ENCODE peak calls at places on chromosomes 16 and 17, in four cellular contexts. U is epithelial cell of esophagus, R is GM13977, Q is mesothelial cell of epicardium. N is an unnamed sample.
A peak's percentile ranks its signal among the peaks of the same experiment; 100 is the strongest.

GRCh38 chr16:72104905-72105304 is 11.3 kb downstream of the DHX38 start:
- DNase-seq in U (no peak), Q (no peak), R (no peak), N (no peak)

GRCh38 chr17:29376667-29377268 is 13.4 kb upstream of the TAOK1 start:
- DNase-seq in Q (no peak), U (peak; percentile 73), R (no peak), N (no peak)

GRCh38 chr17:2181206-2181983 is 122.2 kb downstream of the SMG6 start:
- DNase-seq in Q (no peak), U (no peak), R (no peak), N (no peak)

GRCh38 chr17:8843344-8843743 is 24.1 kb downstream of the PIK3R6 start:
- DNase-seq in U (no peak), Q (no peak), R (no peak), N (no peak)

GRCh38 chr17:80959330-80960036 is 32.2 kb upstream of the CHMP6 start:
- DNase-seq in R (no peak), U (no peak), Q (no peak), N (no peak)

GRCh38 chr17:44673893-44674292 is 15.7 kb downstream of the CCDC43 start:
- DNase-seq in R (no peak), Q (no peak), U (no peak), N (no peak)

GRCh38 chr17:52242268-52242667 is 83.8 kb upstream of the CA10 start:
- DNase-seq in Q (no peak), R (no peak), U (no peak), N (no peak)

GRCh38 chr16:56532714-56533113 is 12.9 kb upstream of the BBS2 start:
- DNase-seq in U (peak; percentile 27), Q (no peak), R (no peak), N (no peak)

GRCh38 chr16:56388209-56388608 is 37.1 kb downstream of the AMFR start:
- DNase-seq in Q (no peak), U (peak; percentile 71), R (no peak), N (no peak)

GRCh38 chr17:73782641-73783381 is 138.6 kb upstream of the SDK2 start:
- DNase-seq in U (no peak), Q (no peak), R (no peak), N (no peak)

GRCh38 chr17:12574525-12574924 is 91.2 kb upstream of the MYOCD start:
- DNase-seq in R (no peak), Q (no peak), U (no peak), N (no peak)

GRCh38 chr16:85916141-85916890 is 17.4 kb downstream of the IRF8 start:
- DNase-seq in R (no peak), U (no peak), Q (no peak), N (no peak)

GRCh38 chr16:69481901-69482341 is 57.5 kb downstream of the CYB5B start:
- DNase-seq in Q (no peak), R (no peak), U (peak; percentile 84), N (no peak)

GRCh38 chr16:88895335-88895734 is 28.9 kb upstream of the PABPN1L start:
- DNase-seq in Q (no peak), U (no peak), R (no peak), N (no peak)

GRCh38 chr16:53356478-53357207 is 77.6 kb upstream of the RBL2 start:
- DNase-seq in U (no peak), Q (no peak), R (no peak), N (no peak)
- TF ChIP-seq CTCF in U (no peak), Q (no peak), R (no peak), N (no peak)

GRCh38 chr16:65698943-65699342 is 577.1 kb upstream of the CDH11 start:
- DNase-seq in R (no peak), Q (no peak), U (no peak), N (no peak)

GRCh38 chr16:65702707-65703402 is 581.0 kb upstream of the CDH11 start:
- DNase-seq in U (no peak), Q (no peak), R (no peak), N (no peak)

GRCh38 chr16:65697516-65697915 is 575.7 kb upstream of the CDH11 start:
- DNase-seq in U (no peak), Q (no peak), R (no peak), N (no peak)

GRCh38 chr16:65700599-65700998 is 578.7 kb upstream of the CDH11 start:
- DNase-seq in Q (no peak), R (no peak), U (no peak), N (no peak)

GRCh38 chr16:65697061-65697460 is 575.2 kb upstream of the CDH11 start:
- DNase-seq in Q (no peak), U (no peak), R (no peak), N (no peak)
- TF ChIP-seq CTCF in Q (no peak), U (no peak), R (no peak), N (no peak)

GRCh38 chr17:17053446-17054379 is 11.5 kb downstream of the MPRIP start:
- DNase-seq in R (no peak), U (no peak), Q (no peak), N (no peak)
- TF ChIP-seq CTCF in R (no peak), U (no peak), Q (no peak), N (no peak)

GRCh38 chr17:69336580-69336979 is 9.6 kb upstream of the ABCA5 start:
- DNase-seq in U (no peak), Q (no peak), R (no peak), N (no peak)

GRCh38 chr17:69331746-69332145 is 4.8 kb upstream of the ABCA5 start:
- DNase-seq in U (no peak), Q (no peak), R (no peak), N (no peak)

GRCh38 chr17:69336996-69337395 is 10.1 kb upstream of the ABCA5 start:
- DNase-seq in R (no peak), Q (no peak), U (no peak), N (no peak)

GRCh38 chr17:69339937-69340336 is 13.0 kb upstream of the ABCA5 start:
- DNase-seq in U (no peak), R (no peak), Q (no peak), N (no peak)

GRCh38 chr17:69335018-69335417 is 8.1 kb upstream of the ABCA5 start:
- DNase-seq in R (no peak), U (peak; percentile 75), Q (no peak), N (peak; percentile 22)
- TF ChIP-seq CTCF in R (peak; percentile 42), U (peak; percentile 71), Q (no peak), N (no peak)

N was measured in GM13976.